ENCODE peak calls at places on chromosomes 3 and 15, in four cellular contexts. V is left ventricle myocardium inferior, A is fibroblast of lung, R is GM12878. K is an unnamed sample. For H3K36me3, the result is how much of the 10 kb centered on the place peaks cover.

GRCh38 chr15:42060797-42061196 is 33.6 kb downstream of the PLA2G4D start:
- DNase-seq in V (no peak), A (no peak), R (no peak), K (no peak)

GRCh38 chr15:81308260-81308659 is 15.7 kb downstream of the STARD5 start:
- DNase-seq in V (no peak), A (no peak), R (no peak), K (no peak)

GRCh38 chr3:187277129-187277462 is 14.4 kb downstream of the MASP1 start:
- DNase-seq in V (no peak), A (no peak), R (no peak), K (no peak)

GRCh38 chr3:137438561-137438960 is 325.6 kb upstream of the SOX14 start:
- DNase-seq in V (no peak), A (no peak), R (no peak), K (no peak)

GRCh38 chr3:193548406-193548805 is 6.3 kb downstream of the ATP13A4 start:
- DNase-seq in V (no peak), A (no peak), R (no peak), K (no peak)

GRCh38 chr3:176785207-176785606 is 412.1 kb downstream of the TBL1XR1 start:
- DNase-seq in V (no peak), A (peak), R (no peak), K (no peak)

GRCh38 chr15:98700501-98700900 is 52.2 kb downstream of the IGF1R start:
- DNase-seq in V (no peak), A (no peak), R (no peak), K (no peak)

GRCh38 chr15:36888018-36888992 is 212.0 kb downstream of the MEIS2 start:
- DNase-seq in V (no peak), A (peak), R (no peak), K (no peak)

GRCh38 chr3:74301058-74301457 is 313.4 kb downstream of the CNTN3 start:
- DNase-seq in V (no peak), A (no peak), R (no peak), K (no peak)

GRCh38 chr3:55416381-55416821 is 70.7 kb downstream of the WNT5A start:
- DNase-seq in V (no peak), A (peak), R (no peak), K (peak)

GRCh38 chr3:55884066-55884465 is 397.0 kb upstream of the WNT5A start:
- DNase-seq in V (no peak), A (no peak), R (no peak), K (no peak)

GRCh38 chr3:73177827-73178226 is 116.4 kb downstream of the EBLN2 start:
- DNase-seq in V (no peak), A (no peak), R (no peak), K (no peak)

GRCh38 chr15:43168192-43169107 is 16.8 kb upstream of the CCNDBP1 start:
- DNase-seq in V (no peak), A (peak), R (no peak), K (peak)

DNA sequence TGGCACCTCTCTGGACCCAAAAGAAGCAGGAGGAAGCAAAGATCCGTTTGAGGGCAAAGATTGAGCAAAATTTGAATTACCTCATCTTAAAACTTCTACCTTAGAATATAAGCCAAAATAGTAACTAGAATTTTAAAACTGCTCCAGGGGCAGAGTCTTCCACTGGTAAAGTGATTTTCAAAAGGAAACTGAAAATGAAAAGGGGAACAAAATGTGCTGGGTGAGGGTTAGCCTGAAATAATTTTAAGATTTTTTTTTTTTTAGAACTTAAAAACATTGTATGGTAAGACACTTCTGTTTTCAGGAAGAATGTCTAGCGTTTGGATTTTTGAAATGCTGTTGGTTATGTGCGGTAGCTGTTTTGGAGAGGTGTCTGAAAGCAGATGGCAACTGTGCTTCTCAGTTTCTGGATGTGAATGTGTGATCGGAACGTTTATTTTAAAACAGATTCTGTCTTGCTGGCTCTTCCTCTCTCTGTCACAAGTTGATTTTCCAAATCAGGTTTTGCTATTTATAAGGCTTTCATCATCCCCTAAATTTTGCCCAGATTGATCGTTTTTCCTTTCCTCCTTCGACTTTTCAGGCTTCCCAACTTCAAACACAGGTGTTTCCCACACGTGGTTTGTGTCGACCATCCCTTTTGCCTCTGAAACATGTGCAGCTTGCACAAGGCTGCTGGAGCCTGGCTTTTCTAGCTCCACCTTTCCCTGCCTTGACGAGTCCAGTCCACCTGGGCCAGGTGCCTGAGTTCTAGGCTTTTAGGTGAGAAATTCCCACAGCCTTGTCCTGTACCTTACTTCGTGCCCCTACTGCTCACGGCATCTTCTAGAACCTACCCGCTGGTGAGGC is 3.3 kb downstream of the LRRK1 start:
- DNase-seq in V (no peak), A (no peak), R (no peak), K (no peak)
- H3K36me3 ChIP-seq in V (under half), A (under half), R (under half), K (under half)

GRCh38 chr3:173510565-173510964 is 113.0 kb downstream of the NLGN1 start:
- DNase-seq in V (no peak), A (no peak), R (no peak), K (no peak)
- H3K4me3 ChIP-seq in V (no peak), A (no peak), R (no peak), K (no peak)

DNA sequence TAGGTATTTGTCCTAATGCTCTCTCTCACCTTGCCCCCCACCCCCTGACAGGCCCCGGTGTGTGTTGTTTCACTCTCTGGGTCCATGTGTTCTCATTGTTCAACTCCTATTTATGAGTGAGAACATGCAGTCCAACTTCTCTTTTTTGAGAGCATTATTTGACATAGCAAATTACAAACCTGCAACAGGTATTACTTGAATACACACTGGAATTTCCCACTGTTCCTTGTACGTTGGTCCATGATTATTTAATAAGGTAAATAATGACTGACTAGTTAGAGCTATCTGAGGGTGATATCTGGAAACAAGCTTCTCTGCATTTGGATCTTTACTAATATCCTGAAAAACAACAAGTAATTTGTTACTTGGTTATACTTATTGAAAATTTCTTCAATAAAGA is 24.1 kb downstream of the ICE2 start:
- DNase-seq in V (no peak), A (no peak), R (no peak), K (no peak)
- H3K36me3 ChIP-seq in V (half or more), A (under half), R (under half), K (under half)

DNA sequence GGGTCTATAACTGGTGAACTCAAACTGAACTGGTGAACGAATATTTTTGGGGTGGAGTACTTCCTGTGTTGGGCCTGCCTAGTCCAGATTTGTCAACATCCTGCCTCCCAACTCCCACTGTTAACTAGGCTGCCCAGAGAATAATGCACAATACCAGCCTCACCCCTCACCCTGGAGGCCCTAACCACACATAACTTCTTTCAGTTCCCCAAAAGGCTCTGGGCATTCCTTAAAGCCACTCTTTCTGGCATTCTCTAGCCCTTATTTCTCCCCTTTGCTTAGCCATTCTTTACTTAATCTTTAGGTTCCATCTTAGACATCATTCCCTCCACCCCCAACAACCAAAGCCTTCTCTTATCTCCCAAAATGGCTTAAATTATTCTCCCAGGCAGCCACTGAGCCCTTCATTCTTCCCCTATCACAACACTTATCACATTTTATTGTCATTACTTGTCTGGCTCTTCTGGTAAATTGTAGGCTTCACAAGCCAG is 9.1 kb upstream of the SEC11A start:
- DNase-seq in V (no peak), A (peak), R (peak), K (peak)
- H3K4me3 ChIP-seq in V (no peak), A (no peak), R (no peak), K (no peak)

GRCh38 chr3:185052631-185053030 is 100.2 kb downstream of the C3orf70 start:
- DNase-seq in V (no peak), A (no peak), R (no peak), K (no peak)
- H3K36me3 ChIP-seq in V (half or more), A (under half), R (under half), K (under half)

K was measured in brain microvascular endothelial cell.